ENCODE peak calls at places on chromosomes 7 and 10, in nine cellular contexts. One of them, this sample, is unnamed.

GRCh38 chr7:129143724-129144094 is 798 bp upstream of the TSPAN33 start:
- DNase-seq in EL: no peak
- DNase-seq in ELR: no peak
- DNase-seq in activated CD8-positive, alpha-beta memory T cell treated with anti-CD3 and anti-CD28 coated beads, Interleukin-2, amount 10 ng/mL, durations not matched to agents 7 days and 5 days: no peak
- DNase-seq in left colon: no peak
- DNase-seq in substantia nigra: no peak
- DNase-seq in kidney glomerular epithelial cell: no peak
- DNase-seq in GM12891: no peak
- DNase-seq in OCI-M1: no peak
- DNase-seq in this sample: no peak

GRCh38 chr10:126375926-126376554 is 12.2 kb downstream of the ADAM12 start:
- DNase-seq in EL: peak; percentile 34
- DNase-seq in ELR: peak; percentile 53
- DNase-seq in activated CD8-positive, alpha-beta memory T cell treated with anti-CD3 and anti-CD28 coated beads, Interleukin-2, amount 10 ng/mL, durations not matched to agents 7 days and 5 days: no peak
- DNase-seq in left colon: no peak
- DNase-seq in substantia nigra: no peak
- DNase-seq in kidney glomerular epithelial cell: no peak
- DNase-seq in GM12891: no peak
- DNase-seq in OCI-M1: no peak
- DNase-seq in this sample: no peak

GRCh38 chr7:140640727-140641531 is at the start of gene DENND2A:
- DNase-seq in EL: peak; percentile 60
- DNase-seq in ELR: peak; percentile 66
- DNase-seq in activated CD8-positive, alpha-beta memory T cell treated with anti-CD3 and anti-CD28 coated beads, Interleukin-2, amount 10 ng/mL, durations not matched to agents 7 days and 5 days: no peak
- DNase-seq in left colon: peak; percentile 50
- DNase-seq in substantia nigra: peak; percentile 72
- DNase-seq in kidney glomerular epithelial cell: no peak
- DNase-seq in GM12891: peak; percentile 48
- DNase-seq in OCI-M1: no peak
- DNase-seq in this sample: peak; percentile 89

GRCh38 chr10:94963901-94964300 is 25.4 kb downstream of the CYP2C9 start:
- DNase-seq in EL: peak; percentile 30
- DNase-seq in ELR: peak; percentile 58
- DNase-seq in activated CD8-positive, alpha-beta memory T cell treated with anti-CD3 and anti-CD28 coated beads, Interleukin-2, amount 10 ng/mL, durations not matched to agents 7 days and 5 days: no peak
- DNase-seq in left colon: no peak
- DNase-seq in substantia nigra: no peak
- DNase-seq in kidney glomerular epithelial cell: no peak
- DNase-seq in GM12891: no peak
- DNase-seq in OCI-M1: peak; percentile 70
- DNase-seq in this sample: peak; percentile 10

GRCh38 chr7:5183155-5183554 is 6.9 kb upstream of the WIPI2 start:
- DNase-seq in EL: no peak
- DNase-seq in ELR: no peak
- DNase-seq in activated CD8-positive, alpha-beta memory T cell treated with anti-CD3 and anti-CD28 coated beads, Interleukin-2, amount 10 ng/mL, durations not matched to agents 7 days and 5 days: no peak
- DNase-seq in left colon: no peak
- DNase-seq in substantia nigra: no peak
- DNase-seq in kidney glomerular epithelial cell: no peak
- DNase-seq in GM12891: no peak
- DNase-seq in OCI-M1: no peak
- DNase-seq in this sample: no peak

GRCh38 chr7:17357952-17358351 is 59.5 kb downstream of the AHR start:
- DNase-seq in EL: peak; percentile 19
- DNase-seq in ELR: peak; percentile 19
- DNase-seq in activated CD8-positive, alpha-beta memory T cell treated with anti-CD3 and anti-CD28 coated beads, Interleukin-2, amount 10 ng/mL, durations not matched to agents 7 days and 5 days: no peak
- DNase-seq in left colon: no peak
- DNase-seq in substantia nigra: no peak
- DNase-seq in kidney glomerular epithelial cell: no peak
- DNase-seq in GM12891: no peak
- DNase-seq in OCI-M1: no peak
- DNase-seq in this sample: no peak

GRCh38 chr7:3725145-3725544 is 424.1 kb downstream of the SDK1 start:
- DNase-seq in EL: no peak
- DNase-seq in ELR: no peak
- DNase-seq in activated CD8-positive, alpha-beta memory T cell treated with anti-CD3 and anti-CD28 coated beads, Interleukin-2, amount 10 ng/mL, durations not matched to agents 7 days and 5 days: no peak
- DNase-seq in left colon: no peak
- DNase-seq in substantia nigra: no peak
- DNase-seq in kidney glomerular epithelial cell: no peak
- DNase-seq in GM12891: no peak
- DNase-seq in OCI-M1: no peak
- DNase-seq in this sample: no peak

GRCh38 chr10:125012851-125013528 is 71.1 kb downstream of the ZRANB1 start:
- DNase-seq in EL: no peak
- DNase-seq in ELR: no peak
- DNase-seq in activated CD8-positive, alpha-beta memory T cell treated with anti-CD3 and anti-CD28 coated beads, Interleukin-2, amount 10 ng/mL, durations not matched to agents 7 days and 5 days: no peak
- DNase-seq in left colon: peak; percentile 73
- DNase-seq in substantia nigra: no peak
- DNase-seq in kidney glomerular epithelial cell: no peak
- DNase-seq in GM12891: no peak
- DNase-seq in OCI-M1: no peak
- DNase-seq in this sample: no peak

GRCh38 chr7:15625456-15625855 is 61.0 kb downstream of the MEOX2 start:
- DNase-seq in EL: no peak
- DNase-seq in ELR: no peak
- DNase-seq in activated CD8-positive, alpha-beta memory T cell treated with anti-CD3 and anti-CD28 coated beads, Interleukin-2, amount 10 ng/mL, durations not matched to agents 7 days and 5 days: no peak
- DNase-seq in left colon: no peak
- DNase-seq in substantia nigra: no peak
- DNase-seq in kidney glomerular epithelial cell: peak; percentile 9
- DNase-seq in GM12891: no peak
- DNase-seq in OCI-M1: no peak
- DNase-seq in this sample: no peak

GRCh38 chr10:6473901-6474370 is 106.1 kb downstream of the PRKCQ start:
- DNase-seq in EL: peak; percentile 10
- DNase-seq in ELR: peak; percentile 13
- DNase-seq in activated CD8-positive, alpha-beta memory T cell treated with anti-CD3 and anti-CD28 coated beads, Interleukin-2, amount 10 ng/mL, durations not matched to agents 7 days and 5 days: peak; percentile 69
- DNase-seq in left colon: no peak
- DNase-seq in substantia nigra: no peak
- DNase-seq in kidney glomerular epithelial cell: peak; percentile 57
- DNase-seq in GM12891: peak; percentile 30
- DNase-seq in OCI-M1: peak; percentile 94
- DNase-seq in this sample: no peak

GRCh38 chr10:18097524-18097923 is 42.7 kb upstream of the CACNB2 start:
- DNase-seq in EL: no peak
- DNase-seq in ELR: peak; percentile 36
- DNase-seq in activated CD8-positive, alpha-beta memory T cell treated with anti-CD3 and anti-CD28 coated beads, Interleukin-2, amount 10 ng/mL, durations not matched to agents 7 days and 5 days: no peak
- DNase-seq in left colon: no peak
- DNase-seq in substantia nigra: no peak
- DNase-seq in kidney glomerular epithelial cell: no peak
- DNase-seq in GM12891: no peak
- DNase-seq in OCI-M1: no peak
- DNase-seq in this sample: no peak